ENCODE peak calls at places on chromosomes 5 and 9, in five cellular contexts. O is heart left ventricle, F is cardiac fibroblast, T is tibial nerve, W is endothelial cell. Z is an unnamed sample.

GRCh38 chr5:73454379-73455036 is 5.9 kb upstream of the FOXD1 start:
- DNase-seq in O (no peak), F (peak; percentile 67), T (no peak), W (peak; percentile 73), Z (peak; percentile 67)

GRCh38 chr5:58505971-58506640 is 14.9 kb downstream of the GAPT start:
- DNase-seq in O (no peak), F (no peak), T (no peak), W (no peak), Z (no peak)

GRCh38 chr5:36066540-36067210 is at the start of gene UGT3A2:
- DNase-seq in O (no peak), F (no peak), T (no peak), W (peak; percentile 30), Z (no peak)

GRCh38 chr5:124908603-124909451 is 162.4 kb upstream of the ZNF608 start:
- DNase-seq in O (no peak), F (peak; percentile 12), T (no peak), W (no peak), Z (peak; percentile 6)

GRCh38 chr9:72386186-72386585 is 21.2 kb upstream of the ZFAND5 start:
- DNase-seq in O (no peak), F (no peak), T (no peak), W (no peak), Z (no peak)

GRCh38 chr5:65623482-65623881 is 651 bp downstream of the TRIM23 start:
- DNase-seq in O (no peak), F (no peak), T (no peak), W (no peak), Z (no peak)

GRCh38 chr5:7876867-7877266 is 7.9 kb downstream of the MTRR start:
- DNase-seq in O (no peak), F (peak; percentile 70), T (no peak), W (no peak), Z (no peak)

GRCh38 chr5:169701910-169702451 is 64.9 kb downstream of the DOCK2 start:
- DNase-seq in O (no peak), F (peak; percentile 74), T (no peak), W (no peak), Z (no peak)

GRCh38 chr5:118405650-118406061 is 582.7 kb downstream of the DTWD2 start:
- DNase-seq in O (no peak), F (no peak), T (no peak), W (no peak), Z (no peak)

GRCh38 chr9:37939575-37940095 is 35.7 kb upstream of the SLC25A51 start:
- DNase-seq in O (no peak), F (no peak), T (no peak), W (no peak), Z (peak; percentile 13)

GRCh38 chr9:78806492-78807160 is 509.7 kb downstream of the PSAT1 start:
- DNase-seq in O (no peak), F (peak; percentile 29), T (no peak), W (no peak), Z (no peak)

GRCh38 chr5:139765409-139766217 is 30.0 kb upstream of the PSD2 start:
- DNase-seq in O (peak; percentile 82), F (peak; percentile 82), T (peak; percentile 62), W (peak; percentile 90), Z (peak; percentile 55)

GRCh38 chr5:65126192-65126591 is 355.5 kb downstream of the ADAMTS6 start:
- DNase-seq in O (no peak), F (peak; percentile 39), T (no peak), W (no peak), Z (no peak)

GRCh38 chr9:103364753-103365152 is 369.6 kb downstream of the CYLC2 start:
- DNase-seq in O (no peak), F (peak; percentile 95), T (no peak), W (no peak), Z (no peak)

GRCh38 chr5:154857091-154857533 is 1.3 kb upstream of the CNOT8 start:
- DNase-seq in O (peak; percentile 89), F (no peak), T (peak; percentile 76), W (no peak), Z (no peak)

GRCh38 chr9:79473704-79474103 is 98.1 kb upstream of the TLE4 start:
- DNase-seq in O (no peak), F (no peak), T (no peak), W (no peak), Z (no peak)

GRCh38 chr5:107578051-107578635 is 92.6 kb downstream of the EFNA5 start:
- DNase-seq in O (no peak), F (no peak), T (no peak), W (no peak), Z (no peak)

GRCh38 chr5:126138475-126139005 is 284.7 kb upstream of the GRAMD2B start:
- DNase-seq in O (no peak), F (peak; percentile 22), T (no peak), W (no peak), Z (no peak)

GRCh38 chr5:145316282-145316681 is 518.9 kb downstream of the PRELID2 start:
- DNase-seq in O (no peak), F (no peak), T (no peak), W (no peak), Z (no peak)

GRCh38 chr9:129640086-129640870 is 1.7 kb downstream of the ASB6 start:
- DNase-seq in O (no peak), F (no peak), T (no peak), W (no peak), Z (no peak)

GRCh38 chr5:76082790-76083554 is at the start of gene SV2C:
- DNase-seq in O (no peak), F (peak; percentile 5), T (no peak), W (peak; percentile 28), Z (no peak)

GRCh38 chr5:54870251-54870650 is 115.1 kb downstream of the ESM1 start:
- DNase-seq in O (no peak), F (no peak), T (no peak), W (no peak), Z (no peak)

GRCh38 chr5:54868511-54869483 is 116.6 kb downstream of the ESM1 start:
- DNase-seq in O (no peak), F (no peak), T (no peak), W (no peak), Z (no peak)

GRCh38 chr5:54869691-54870090 is 115.7 kb downstream of the ESM1 start:
- DNase-seq in O (no peak), F (no peak), T (no peak), W (no peak), Z (no peak)

GRCh38 chr5:54872810-54873209 is 112.6 kb downstream of the ESM1 start:
- DNase-seq in O (no peak), F (no peak), T (no peak), W (no peak), Z (no peak)

GRCh38 chr5:54867310-54867944 is 118.0 kb downstream of the ESM1 start:
- DNase-seq in O (no peak), F (peak; percentile 80), T (no peak), W (no peak), Z (peak; percentile 22)
- TF ChIP-seq CTCF in O (peak; percentile 78), F (peak; percentile 51), T (peak; percentile 75), W (peak; percentile 89), Z (no peak)

GRCh38 chr5:161676109-161676508 is 9.4 kb upstream of the GABRA6 start:
- DNase-seq in O (no peak), F (no peak), T (no peak), W (no peak), Z (peak; percentile 6)
- TF ChIP-seq CTCF in O (no peak), F (peak; percentile 7), T (no peak), W (peak; percentile 67), Z (peak; percentile 20)

GRCh38 chr5:134371834-134372340 is 518 bp downstream of the UBE2B start:
- DNase-seq in O (peak; percentile 55), F (peak; percentile 41), T (peak; percentile 13), W (peak; percentile 35), Z (peak; percentile 56)

GRCh38 chr5:134370871-134371833 is at the start of gene UBE2B:
- DNase-seq in O (peak; percentile 99), F (peak; percentile 100), T (peak; percentile 99), W (peak; percentile 93), Z (peak; percentile 99)

GRCh38 chr5:134370306-134370870 is 981 bp upstream of the UBE2B start:
- DNase-seq in O (no peak), F (peak; percentile 35), T (no peak), W (no peak), Z (no peak)

GRCh38 chr5:134374234-134374633 is 2.9 kb downstream of the UBE2B start:
- DNase-seq in O (no peak), F (no peak), T (no peak), W (no peak), Z (no peak)
- TF ChIP-seq CTCF in O (no peak), F (no peak), T (no peak), W (no peak), Z (peak; percentile 50)

GRCh38 chr5:136016945-136017530 is 11.8 kb upstream of the TGFBI start:
- DNase-seq in O (no peak), F (peak; percentile 93), T (no peak), W (no peak), Z (no peak)
- TF ChIP-seq CTCF in O (no peak), F (no peak), T (no peak), W (no peak), Z (no peak)

GRCh38 chr5:150065346-150065745 is 21.0 kb downstream of the CSF1R start:
- DNase-seq in O (peak; percentile 49), F (peak; percentile 79), T (peak; percentile 26), W (no peak), Z (peak; percentile 13)
- TF ChIP-seq CTCF in O (no peak), F (no peak), T (no peak), W (no peak), Z (no peak)

GRCh38 chr9:1429328-1429727 is 379.2 kb downstream of the DMRT2 start:
- DNase-seq in O (no peak), F (no peak), T (no peak), W (peak; percentile 41), Z (peak; percentile 39)

DNA sequence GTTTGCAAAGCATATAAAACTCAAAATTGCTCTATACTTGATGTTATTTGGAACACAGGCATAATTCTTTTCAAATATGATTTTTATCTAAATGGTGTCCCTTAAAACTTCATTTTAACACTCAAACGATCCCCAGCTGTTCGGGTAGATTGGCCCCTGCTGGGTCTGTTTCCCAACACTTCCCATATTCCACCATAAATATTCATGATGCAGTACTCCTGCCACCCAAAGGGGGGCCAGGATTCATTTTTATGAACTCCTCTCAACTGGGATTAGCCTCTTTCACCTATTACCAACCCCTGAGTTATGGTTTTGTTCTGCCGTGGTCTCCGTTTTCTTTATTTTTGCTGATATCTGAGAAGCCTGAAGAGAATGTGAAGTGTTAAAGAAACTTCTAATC is 383.9 kb downstream of the DMRT2 start:
- DNase-seq in O (no peak), F (no peak), T (no peak), W (peak; percentile 8), Z (no peak)
- TF ChIP-seq CTCF in O (no peak), F (no peak), T (no peak), W (peak; percentile 74), Z (no peak)

GRCh38 chr9:63816742-63817621 is 1468.0 kb downstream of the FOXD4L5 start:
- DNase-seq in O (peak; percentile 83), F (peak; percentile 78), T (peak; percentile 61), W (peak; percentile 70), Z (peak; percentile 70)

GRCh38 chr9:63817622-63818518 is 1467.1 kb downstream of the FOXD4L5 start:
- DNase-seq in O (peak; percentile 46), F (peak; percentile 21), T (peak; percentile 38), W (peak; percentile 54), Z (peak; percentile 10)
- TF ChIP-seq CTCF in O (no peak), F (no peak), T (no peak), W (no peak), Z (no peak)